ENCODE peak calls at places on chromosomes 11 and 22, in seven cellular contexts. K is HCT116; Y is colonic mucosa; E is lower lobe of right lung; X is heart right ventricle; V is naive thymus-derived CD4-positive, alpha-beta T cell; W is A549. S is an unnamed sample.

GRCh38 chr11:71080239-71081097 is 171.9 kb downstream of the SHANK2 start:
- DNase-seq in W (peak), K (peak), Y (peak), V (no peak), E (peak), X (peak), S (peak)

GRCh38 chr11:94654201-94654600 is 87.0 kb downstream of the PIWIL4 start:
- DNase-seq in V (no peak), K (no peak), E (no peak), X (no peak), W (no peak), Y (no peak), S (no peak)

GRCh38 chr11:107969219-107969618 is 39.5 kb upstream of the CUL5 start:
- DNase-seq in K (peak), W (peak), E (no peak), X (no peak), V (no peak), Y (no peak), S (no peak)

GRCh38 chr11:20854214-20854613 is 184.8 kb downstream of the NELL1 start:
- DNase-seq in K (no peak), Y (no peak), E (no peak), V (no peak), X (no peak), W (no peak), S (no peak)

GRCh38 chr11:64255135-64256128 is 4.1 kb downstream of the PLCB3 start:
- DNase-seq in Y (no peak), E (no peak), W (no peak), X (no peak), V (no peak), K (no peak), S (no peak)

GRCh38 chr11:28566643-28567042 is 458.5 kb downstream of the METTL15 start:
- DNase-seq in X (peak), Y (peak), W (peak), E (peak), V (no peak), K (peak), S (peak)

GRCh38 chr11:134607963-134608750 is 196.1 kb upstream of the B3GAT1 start:
- DNase-seq in W (no peak), V (no peak), Y (no peak), E (no peak), X (no peak), K (no peak), S (no peak)

GRCh38 chr11:71086687-71087258 is 165.6 kb downstream of the SHANK2 start:
- DNase-seq in X (no peak), K (no peak), E (no peak), V (no peak), Y (peak), W (peak), S (peak)

GRCh38 chr11:112366777-112367176 is 106.1 kb upstream of the PLET1 start:
- DNase-seq in E (no peak), K (no peak), V (no peak), Y (no peak), W (no peak), X (no peak), S (no peak)

GRCh38 chr22:49637255-49637760 is 190.4 kb downstream of the BRD1 start:
- DNase-seq in E (no peak), X (no peak), Y (no peak), W (no peak), V (no peak), K (no peak), S (no peak)

GRCh38 chr22:48753752-48754517 is 1073.7 kb downstream of the BRD1 start:
- DNase-seq in K (no peak), Y (peak), W (no peak), V (no peak), E (no peak), X (no peak), S (no peak)

GRCh38 chr11:95671768-95672167 is 117.8 kb downstream of the FAM76B start:
- DNase-seq in K (no peak), Y (no peak), V (no peak), X (no peak), E (no peak), W (no peak), S (no peak)

GRCh38 chr11:61131586-61131985 is 29.3 kb downstream of the CD5 start:
- DNase-seq in V (no peak), K (no peak), W (no peak), E (no peak), Y (no peak), X (no peak), S (no peak)

GRCh38 chr11:61129608-61130523 is 27.6 kb downstream of the CD5 start:
- DNase-seq in V (peak), E (peak), K (peak), W (peak), Y (peak), X (peak), S (no peak)

GRCh38 chr11:61131998-61132555 is 29.1 kb downstream of the VPS37C start:
- DNase-seq in X (no peak), E (no peak), W (no peak), K (no peak), Y (no peak), V (no peak), S (no peak)

GRCh38 chr11:61132646-61133045 is 28.6 kb downstream of the VPS37C start:
- DNase-seq in K (no peak), V (no peak), X (no peak), E (no peak), W (no peak), Y (no peak), S (no peak)

DNA sequence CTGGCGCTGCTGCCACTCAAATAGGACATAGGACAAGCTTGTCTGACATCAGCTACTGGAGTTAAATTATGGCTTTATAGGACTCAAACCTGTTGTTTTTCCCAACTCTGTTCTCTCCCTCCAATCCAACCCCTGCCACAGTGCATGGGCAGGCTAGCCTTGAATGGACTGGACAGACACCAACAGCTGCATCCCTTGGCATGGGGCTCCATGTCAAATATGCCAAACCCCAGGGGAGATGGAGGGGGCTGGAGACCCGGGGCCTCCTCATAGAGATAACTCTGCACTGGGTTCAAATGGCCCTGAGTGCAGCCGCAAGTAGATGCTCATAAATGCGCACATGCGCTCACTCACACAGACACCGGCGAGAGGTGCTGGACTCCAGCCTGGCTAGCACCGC is 28.9 kb downstream of the CD5 start:
- DNase-seq in K (no peak), V (no peak), E (no peak), Y (no peak), X (no peak), W (no peak), S (no peak)
- H3K27ac ChIP-seq in K (no peak), V (no peak), E (no peak), Y (no peak), X (no peak), W (no peak), S (no peak)

DNA sequence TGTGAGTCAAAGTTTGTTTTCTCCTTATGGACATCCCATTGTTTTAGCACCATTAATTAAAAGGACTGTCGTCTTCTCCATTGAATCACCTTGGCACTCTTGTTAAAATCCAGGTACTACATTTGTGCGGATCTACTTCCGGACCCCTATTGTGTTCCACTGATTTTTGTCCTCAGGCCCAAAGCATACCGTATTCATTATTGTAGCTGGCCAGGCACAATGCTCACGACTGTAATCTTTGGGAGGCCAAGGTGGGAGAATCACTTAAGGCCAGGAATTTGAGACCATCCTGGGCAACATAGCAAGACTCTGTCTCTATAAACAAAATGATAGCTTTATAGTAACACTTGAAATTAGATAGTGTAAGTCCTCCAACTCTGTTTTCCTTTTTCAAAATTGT is 8.9 kb upstream of the GNB1L start:
- DNase-seq in E (no peak), K (no peak), W (no peak), X (no peak), V (no peak), Y (no peak), S (no peak)
- H3K27ac ChIP-seq in E (no peak), K (no peak), W (no peak), X (no peak), V (no peak), Y (no peak), S (no peak)

DNA sequence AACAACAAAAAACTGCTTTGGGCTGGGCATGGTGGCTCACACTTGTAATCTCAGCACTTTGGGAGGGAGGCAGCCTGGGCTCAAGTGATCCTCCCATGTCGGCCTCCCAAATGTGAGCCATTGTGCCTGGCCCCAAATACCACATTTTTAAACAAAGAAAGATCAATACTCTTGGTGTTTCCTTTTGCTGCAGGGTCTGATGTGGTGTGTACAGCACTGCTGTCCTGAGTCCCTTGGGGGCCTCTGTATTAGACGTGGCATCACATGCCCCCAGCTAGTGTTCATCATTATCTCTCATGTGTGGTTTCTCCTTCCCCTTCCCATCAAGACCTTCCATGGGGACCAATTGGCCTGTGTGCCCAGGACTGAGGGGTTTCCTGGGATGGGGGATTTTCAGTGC is 20.5 kb upstream of the XBP1 start:
- DNase-seq in E (no peak), X (no peak), K (no peak), V (no peak), W (no peak), Y (no peak), S (no peak)
- H3K27ac ChIP-seq in E (no peak), X (no peak), K (no peak), V (no peak), W (no peak), Y (no peak), S (no peak)

DNA sequence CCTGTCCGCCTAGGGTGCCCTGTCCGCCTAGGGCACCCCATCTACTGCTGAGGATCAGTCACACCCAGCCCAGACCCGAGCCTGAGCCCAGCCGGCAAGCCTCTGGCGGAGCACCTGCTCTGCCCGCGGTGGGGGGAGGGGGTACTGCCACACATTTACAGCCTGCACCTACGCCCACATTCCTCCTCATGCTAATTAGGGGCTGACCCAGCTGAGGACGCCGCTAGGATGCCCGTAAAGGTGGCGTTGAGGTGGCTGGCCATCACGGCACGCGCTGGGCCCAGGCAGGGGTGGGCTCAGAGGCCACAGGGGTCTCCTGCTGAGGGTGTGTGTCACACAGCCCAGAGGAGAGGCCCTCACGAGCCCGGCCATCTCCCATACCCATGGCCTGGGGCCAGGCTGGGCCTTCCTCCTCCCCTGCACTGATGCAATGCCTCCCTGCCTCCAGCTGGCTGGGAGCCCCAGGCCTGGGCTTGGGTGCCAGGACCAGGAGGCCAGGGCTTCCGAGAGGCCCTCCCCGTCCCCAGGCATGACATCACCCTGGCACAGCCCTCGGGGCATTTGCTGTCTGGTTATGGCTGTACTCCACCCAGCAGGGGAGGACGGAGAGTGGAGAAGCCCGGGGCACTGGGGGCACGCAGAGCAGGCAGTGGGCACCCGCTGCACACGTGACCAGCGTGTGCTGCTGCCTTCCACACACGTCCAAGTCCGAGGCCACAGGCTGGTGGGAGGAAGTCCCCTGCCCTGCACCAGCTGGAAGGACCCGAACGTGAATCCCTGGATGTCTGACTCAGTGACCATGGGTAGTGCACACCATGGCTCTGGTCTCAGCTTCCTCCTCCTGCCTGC is 12.7 kb downstream of the DUSP8 start:
- DNase-seq in V (no peak), X (peak), K (no peak), E (peak), Y (peak), W (peak), S (peak)
- H3K27ac ChIP-seq in V (no peak), X (peak), K (peak), E (peak), Y (peak), W (peak), S (peak)